ENCODE peak calls at places on chromosomes 6 and 20, in four cellular contexts. U, V, E and L are unnamed samples.

GRCh38 chr6:127946388-127946787 is 45.5 kb upstream of the THEMIS start:
- DNase-seq in U (no peak), V (no peak), E (no peak), L (no peak)

GRCh38 chr20:61877331-61877730 is 188.3 kb downstream of the TAF4 start:
- DNase-seq in U (no peak), V (no peak), E (no peak), L (no peak)

GRCh38 chr6:85015396-85015990 is 251.1 kb upstream of the TBX18 start:
- DNase-seq in U (peak), V (peak), E (peak), L (no peak)

GRCh38 chr6:10617008-10617696 is 77.3 kb downstream of the C6orf52 start:
- DNase-seq in U (no peak), V (no peak), E (no peak), L (no peak)

GRCh38 chr6:20328266-20328946 is 73.3 kb upstream of the E2F3 start:
- DNase-seq in U (no peak), V (no peak), E (no peak), L (peak)

GRCh38 chr6:105740946-105741605 is 338.2 kb upstream of the PREP start:
- DNase-seq in U (no peak), V (no peak), E (no peak), L (no peak)

GRCh38 chr20:19849341-19850189 is 91.5 kb downstream of the RIN2 start:
- DNase-seq in U (peak), V (no peak), E (no peak), L (no peak)

GRCh38 chr6:138465007-138465645 is 34.2 kb downstream of the NHSL1 start:
- DNase-seq in U (peak), V (peak), E (no peak), L (peak)

GRCh38 chr6:167699141-167700036 is 127.3 kb upstream of the AFDN start:
- DNase-seq in U (peak), V (no peak), E (no peak), L (no peak)